ENCODE peak calls at places on chromosomes 3 and 15, in ten cellular contexts. U is A549; K is NCI-H1092; J is posterior cingulate gyrus; N is IMR-90; D is mammary epithelial cell; G is stromal cell of bone marrow; W is EL; V is stimulated activated CD4-positive, alpha-beta T cell treated with anti-CD3 and anti-CD28 coated beads, Interleukin-4, amount 100 ng/mL, for 48 hours; B is heart left ventricle. Z is an unnamed sample.
A peak's percentile ranks its signal among the peaks of the same experiment; 100 is the strongest.

GRCh38 chr3:14795996-14796395 is 22.8 kb upstream of the FGD5 start:
- DNase-seq in U (no peak), K (no peak), J (no peak), N (no peak), D (no peak), G (no peak), W (no peak), V (no peak), B (no peak), Z (no peak)

GRCh38 chr3:25091938-25092337 is 336.1 kb upstream of the RARB start:
- DNase-seq in U (no peak), K (no peak), J (no peak), N (no peak), D (no peak), G (no peak), W (no peak), V (no peak), B (no peak), Z (no peak)

GRCh38 chr3:89116486-89116885 is 9.1 kb downstream of the EPHA3 start:
- DNase-seq in U (no peak), K (no peak), J (no peak), N (no peak), D (no peak), G (peak; percentile 27), W (no peak), V (no peak), B (no peak), Z (no peak)

GRCh38 chr15:57509121-57509520 is 82.6 kb upstream of the MYZAP start:
- DNase-seq in U (no peak), K (no peak), J (no peak), N (no peak), D (no peak), G (no peak), W (no peak), V (no peak), B (peak; percentile 61), Z (peak; percentile 20)

GRCh38 chr15:69337133-69337532 is 38.4 kb downstream of the PAQR5 start:
- DNase-seq in U (no peak), K (no peak), J (no peak), N (peak; percentile 44), D (no peak), G (no peak), W (peak; percentile 45), V (no peak), B (no peak), Z (no peak)

GRCh38 chr3:12405432-12406272 is 78.6 kb upstream of the TSEN2 start:
- DNase-seq in U (peak; percentile 70), K (no peak), J (no peak), N (peak; percentile 97), D (peak; percentile 5), G (peak; percentile 65), W (peak; percentile 98), V (no peak), B (peak; percentile 89), Z (peak; percentile 70)

GRCh38 chr15:27479232-27480140 is 508.5 kb downstream of the GABRG3 start:
- DNase-seq in U (no peak), K (peak; percentile 19), J (no peak), N (no peak), D (no peak), G (no peak), W (no peak), V (no peak), B (no peak), Z (no peak)

GRCh38 chr15:66919421-66919820 is 146.0 kb upstream of the SMAD3 start:
- DNase-seq in U (no peak), K (no peak), J (no peak), N (no peak), D (no peak), G (no peak), W (no peak), V (no peak), B (no peak), Z (no peak)

GRCh38 chr3:126969586-126969985 is 13.3 kb upstream of the PLXNA1 start:
- DNase-seq in U (no peak), K (no peak), J (no peak), N (peak; percentile 59), D (no peak), G (no peak), W (no peak), V (no peak), B (no peak), Z (peak; percentile 94)

GRCh38 chr3:24155291-24155690 is 210.2 kb downstream of the NR1D2 start:
- DNase-seq in U (no peak), K (no peak), J (no peak), N (no peak), D (no peak), G (no peak), W (no peak), V (no peak), B (no peak), Z (no peak)

GRCh38 chr3:59052803-59053411 is 3.1 kb upstream of the CFAP20DC start:
- DNase-seq in U (no peak), K (no peak), J (no peak), N (peak; percentile 47), D (peak; percentile 59), G (peak; percentile 38), W (peak; percentile 53), V (no peak), B (no peak), Z (no peak)

GRCh38 chr3:188978772-188979171 is 193.0 kb upstream of the TPRG1 start:
- DNase-seq in U (peak; percentile 16), K (peak; percentile 55), J (no peak), N (peak; percentile 78), D (no peak), G (peak; percentile 64), W (peak; percentile 64), V (no peak), B (no peak), Z (peak; percentile 78)

GRCh38 chr3:64354221-64354620 is 129.0 kb upstream of the PRICKLE2 start:
- DNase-seq in U (no peak), K (no peak), J (no peak), N (peak; percentile 47), D (peak; percentile 41), G (no peak), W (no peak), V (no peak), B (no peak), Z (no peak)

GRCh38 chr3:139533781-139534443 is 5.6 kb downstream of the RBP1 start:
- DNase-seq in U (no peak), K (peak; percentile 82), J (peak; percentile 43), N (peak; percentile 65), D (peak; percentile 81), G (no peak), W (peak; percentile 6), V (no peak), B (no peak), Z (no peak)

GRCh38 chr15:34724486-34724885 is 30.3 kb downstream of the GJD2 start:
- DNase-seq in U (no peak), K (no peak), J (no peak), N (no peak), D (no peak), G (no peak), W (no peak), V (no peak), B (no peak), Z (no peak)

GRCh38 chr3:522888-523287 is 326.3 kb downstream of the CHL1 start:
- DNase-seq in U (no peak), K (no peak), J (no peak), N (no peak), D (no peak), G (no peak), W (no peak), V (no peak), B (no peak), Z (no peak)

GRCh38 chr3:74139648-74140047 is 474.8 kb downstream of the CNTN3 start:
- DNase-seq in U (no peak), K (no peak), J (no peak), N (no peak), D (no peak), G (no peak), W (peak; percentile 1), V (no peak), B (no peak), Z (no peak)

GRCh38 chr3:62169871-62170660 is 203.3 kb downstream of the FEZF2 start:
- DNase-seq in U (no peak), K (no peak), J (no peak), N (peak; percentile 56), D (peak; percentile 14), G (no peak), W (peak; percentile 38), V (no peak), B (no peak), Z (peak; percentile 24)

GRCh38 chr3:138184994-138185393 is 2.1 kb upstream of the ARMC8 start:
- DNase-seq in U (no peak), K (no peak), J (no peak), N (peak; percentile 13), D (peak; percentile 25), G (no peak), W (peak; percentile 8), V (no peak), B (no peak), Z (no peak)

GRCh38 chr15:25693321-25694237 is 169.5 kb downstream of the ATP10A start:
- DNase-seq in U (no peak), K (peak; percentile 6), J (peak; percentile 32), N (peak; percentile 24), D (no peak), G (no peak), W (peak; percentile 17), V (peak; percentile 31), B (no peak), Z (no peak)

GRCh38 chr3:185688808-185689207 is 102.7 kb downstream of the SENP2 start:
- DNase-seq in U (peak; percentile 84), K (no peak), J (no peak), N (peak; percentile 99), D (peak; percentile 99), G (peak; percentile 93), W (peak; percentile 99), V (peak; percentile 11), B (no peak), Z (peak; percentile 93)

GRCh38 chr15:90055182-90055581 is 47.1 kb downstream of the IDH2 start:
- DNase-seq in U (no peak), K (no peak), J (no peak), N (no peak), D (no peak), G (no peak), W (no peak), V (no peak), B (no peak), Z (no peak)

GRCh38 chr3:192879346-192880031 is 38.2 kb downstream of the MB21D2 start:
- DNase-seq in U (peak; percentile 87), K (no peak), J (no peak), N (peak; percentile 96), D (peak; percentile 95), G (no peak), W (peak; percentile 100), V (no peak), B (no peak), Z (peak; percentile 80)

GRCh38 chr15:49918106-49918505 is 200.9 kb downstream of the ATP8B4 start:
- DNase-seq in U (no peak), K (no peak), J (no peak), N (peak; percentile 51), D (peak; percentile 28), G (no peak), W (peak; percentile 23), V (no peak), B (no peak), Z (peak; percentile 41)

GRCh38 chr3:191424871-191425270 is 36.1 kb upstream of the PYDC2 start:
- DNase-seq in U (no peak), K (no peak), J (no peak), N (no peak), D (no peak), G (no peak), W (no peak), V (no peak), B (no peak), Z (no peak)

GRCh38 chr3:49733551-49733950 is 9.8 kb upstream of the GMPPB start:
- DNase-seq in U (no peak), K (no peak), J (no peak), N (no peak), D (no peak), G (no peak), W (no peak), V (no peak), B (no peak), Z (no peak)

GRCh38 chr3:53650928-53651654 is 156.7 kb downstream of the CACNA1D start:
- DNase-seq in U (no peak), K (no peak), J (no peak), N (no peak), D (no peak), G (no peak), W (no peak), V (no peak), B (no peak), Z (no peak)

GRCh38 chr15:91970142-91970541 is 116.6 kb downstream of the SLCO3A1 start:
- DNase-seq in U (no peak), K (no peak), J (peak; percentile 71), N (peak; percentile 60), D (no peak), G (peak; percentile 46), W (no peak), V (no peak), B (peak; percentile 81), Z (no peak)